ENCODE peak calls at places on chromosomes 4 and X, in four cellular contexts. Y, Q, Z and N are unnamed samples.

GRCh38 chrX:87516716-87517115 is 886 bp upstream of the KLHL4 start:
- DNase-seq in Y (no peak), Z (no peak), Q (no peak), N (peak; percentile 60)

GRCh38 chr4:132809298-132810032 is 339.6 kb upstream of the PCDH10 start:
- DNase-seq in Z (no peak), Q (no peak), Y (no peak), N (no peak)

GRCh38 chr4:65508169-65508568 is 162.1 kb downstream of the EPHA5 start:
- DNase-seq in Y (peak; percentile 40), Z (no peak), Q (no peak), N (peak; percentile 80)

GRCh38 chr4:15913631-15913970 is 24.9 kb downstream of the FGFBP1 start:
- DNase-seq in Z (no peak), Q (no peak), Y (peak; percentile 92), N (peak; percentile 99)

GRCh38 chr4:150591284-150591874 is 9.4 kb downstream of the MAB21L2 start:
- DNase-seq in Z (no peak), Q (no peak), Y (no peak), N (no peak)

GRCh38 chrX:105375816-105376215 is 155.3 kb upstream of the TEX13A start:
- DNase-seq in Y (no peak), Q (no peak), Z (no peak), N (peak; percentile 74)

GRCh38 chr4:68152411-68152810 is 22.7 kb upstream of the TMPRSS11F start:
- DNase-seq in Q (no peak), Y (no peak), Z (no peak), N (peak; percentile 96)

GRCh38 chr4:54073481-54073880 is 9.1 kb upstream of the CHIC2 start:
- DNase-seq in Z (no peak), Y (peak; percentile 59), Q (no peak), N (peak; percentile 50)

GRCh38 chr4:143207555-143207954 is 22.8 kb downstream of the USP38 start:
- DNase-seq in Y (peak; percentile 40), Q (no peak), Z (no peak), N (peak; percentile 44)

GRCh38 chr4:20253799-20254409 is 2.2 kb downstream of the SLIT2 start:
- DNase-seq in Y (peak; percentile 66), Z (no peak), Q (peak; percentile 75), N (peak; percentile 15)

GRCh38 chr4:169619518-169619957 is 840 bp upstream of the CLCN3 start:
- DNase-seq in Q (no peak), Z (peak; percentile 42), Y (peak; percentile 77), N (peak; percentile 82)

GRCh38 chr4:19774690-19775256 is 476.9 kb upstream of the SLIT2 start:
- DNase-seq in Q (no peak), Z (no peak), Y (no peak), N (no peak)

GRCh38 chr4:38787693-38788092 is 4.9 kb upstream of the TLR10 start:
- DNase-seq in Y (no peak), Q (no peak), Z (no peak), N (no peak)

GRCh38 chrX:7109838-7110793 is 37.4 kb upstream of the STS start:
- DNase-seq in Y (no peak), Z (no peak), Q (no peak), N (no peak)

GRCh38 chr4:37757705-37758104 is 68.8 kb upstream of the PGM2 start:
- DNase-seq in Z (no peak), Y (no peak), Q (no peak), N (peak; percentile 69)

GRCh38 chrX:119573222-119573621 is 1.1 kb upstream of the UBE2A start:
- DNase-seq in Q (no peak), Z (no peak), Y (no peak), N (no peak)

GRCh38 chr4:74838746-74839370 is 44.5 kb upstream of the BTC start:
- DNase-seq in Z (no peak), Q (no peak), Y (peak; percentile 68), N (peak; percentile 76)

GRCh38 chr4:68654946-68655721 is 15.3 kb downstream of the UGT2B15 start:
- DNase-seq in Y (no peak), Z (no peak), Q (no peak), N (peak; percentile 65)

GRCh38 chr4:184668511-184669114 is 19.1 kb downstream of the PRIMPOL start:
- DNase-seq in Q (no peak), Y (no peak), Z (no peak), N (no peak)

GRCh38 chr4:76523593-76523992 is 88.6 kb downstream of the SHROOM3 start:
- DNase-seq in Q (no peak), Y (no peak), Z (no peak), N (no peak)